ENCODE peak calls at places on chromosomes 2 and 18, in five cellular contexts. N is iris pigment epithelial cell, G is NCI-H748 treated with DMSO at 0.1 percent for 48 hours, O is left ventricle myocardium inferior, U is GM12865. F is an unnamed sample.

GRCh38 chr2:229910832-229911412 is 10.9 kb downstream of the TRIP12 start:
- DNase-seq in N (peak), G (no peak), O (no peak), U (peak), F (peak)

GRCh38 chr2:177036754-177037153 is 175.8 kb upstream of the HNRNPA3 start:
- DNase-seq in N (no peak), G (peak), O (no peak), U (no peak), F (no peak)

GRCh38 chr2:63078852-63079606 is 28.4 kb downstream of the OTX1 start:
- DNase-seq in N (peak), G (no peak), O (no peak), U (peak), F (no peak)

GRCh38 chr2:172540421-172540820 is 15.5 kb upstream of the PDK1 start:
- DNase-seq in N (no peak), G (no peak), O (no peak), U (no peak), F (no peak)

GRCh38 chr2:60569680-60570111 is 16.2 kb upstream of the BCL11A start:
- DNase-seq in N (peak), G (no peak), O (no peak), U (no peak), F (peak)

GRCh38 chr18:74906189-74906588 is 302.8 kb downstream of the PTGR3 start:
- DNase-seq in N (peak), G (peak), O (no peak), U (no peak), F (peak)

GRCh38 chr18:40867452-40867851 is 1087.6 kb upstream of the PIK3C3 start:
- DNase-seq in N (peak), G (no peak), O (no peak), U (no peak), F (peak)

GRCh38 chr18:8121942-8122480 is 487.2 kb upstream of the RAB12 start:
- DNase-seq in N (peak), G (no peak), O (no peak), U (no peak), F (peak)

GRCh38 chr2:10497797-10498251 is 49.7 kb upstream of the ODC1 start:
- DNase-seq in N (peak), G (no peak), O (peak), U (no peak), F (peak)

GRCh38 chr2:230218411-230218810 is 1.4 kb downstream of the SP110 start:
- DNase-seq in N (no peak), G (no peak), O (no peak), U (peak), F (no peak)

GRCh38 chr2:16223481-16224177 is 283.3 kb downstream of the MYCN start:
- DNase-seq in N (no peak), G (no peak), O (no peak), U (no peak), F (no peak)

GRCh38 chr2:16686641-16687040 is 21.0 kb upstream of the CYRIA start:
- DNase-seq in N (no peak), G (no peak), O (no peak), U (no peak), F (no peak)

GRCh38 chr2:120514521-120514920 is 168.6 kb downstream of the INHBB start:
- DNase-seq in N (no peak), G (no peak), O (no peak), U (no peak), F (no peak)

GRCh38 chr2:146124741-146125140 is 1604.8 kb upstream of the ZEB2 start:
- DNase-seq in N (peak), G (no peak), O (no peak), U (no peak), F (peak)

GRCh38 chr2:27960237-27960912 is 69.8 kb downstream of the BABAM2 start:
- DNase-seq in N (peak), G (no peak), O (no peak), U (no peak), F (peak)

GRCh38 chr2:45823723-45824206 is 172.3 kb downstream of the PRKCE start:
- DNase-seq in N (no peak), G (peak), O (peak), U (no peak), F (no peak)

GRCh38 chr2:222968550-222969155 is 83.3 kb upstream of the KCNE4 start:
- DNase-seq in N (no peak), G (no peak), O (no peak), U (no peak), F (no peak)

GRCh38 chr18:41197967-41198366 is 757.1 kb upstream of the PIK3C3 start:
- DNase-seq in N (no peak), G (no peak), O (no peak), U (no peak), F (no peak)